ENCODE peak calls at places on chromosomes 1 and 21, in eight cellular contexts. J, I, H, C, D, L, Q and O are unnamed samples.

GRCh38 chr1:30757196-30757949 is at the start of gene LAPTM5:
- DNase-seq in Q (peak; percentile 70), C (no peak), D (peak; percentile 72), H (peak; percentile 51), I (no peak), J (peak; percentile 90), L (no peak), O (peak; percentile 48)

GRCh38 chr1:100538935-100539835 is 1.2 kb downstream of the GPR88 start:
- DNase-seq in I (no peak), Q (peak; percentile 13), C (peak; percentile 8), D (no peak), L (peak; percentile 59), H (no peak), J (peak; percentile 71), O (no peak)

GRCh38 chr1:202235856-202236837 is 42.5 kb downstream of the LGR6 start:
- DNase-seq in C (peak; percentile 100), Q (peak; percentile 53), D (peak; percentile 75), L (peak; percentile 59), I (peak; percentile 98), H (peak; percentile 88), J (peak; percentile 79), O (peak; percentile 96)

GRCh38 chr1:62912028-62912638 is 128.2 kb downstream of the ATG4C start:
- DNase-seq in D (no peak), H (peak; percentile 50), J (no peak), L (no peak), C (peak; percentile 30), I (peak; percentile 2), Q (no peak), O (no peak)

GRCh38 chr21:27817902-27818623 is 851.2 kb upstream of the ADAMTS5 start:
- DNase-seq in D (no peak), H (no peak), Q (no peak), I (no peak), J (no peak), L (no peak), C (no peak), O (no peak)

GRCh38 chr1:20375563-20375962 is 84.9 kb downstream of the VWA5B1 start:
- DNase-seq in J (no peak), H (peak; percentile 30), Q (no peak), C (no peak), L (no peak), I (no peak), D (no peak), O (peak; percentile 41)

GRCh38 chr1:150563340-150564038 is 14.3 kb downstream of the ADAMTSL4 start:
- DNase-seq in L (no peak), I (no peak), Q (peak; percentile 46), J (peak; percentile 88), C (no peak), H (peak; percentile 76), D (peak; percentile 79), O (no peak)

GRCh38 chr1:10941891-10942541 is 70.4 kb upstream of the TARDBP start:
- DNase-seq in Q (peak; percentile 49), C (peak; percentile 68), D (peak; percentile 70), I (peak; percentile 71), L (peak; percentile 78), J (peak; percentile 80), H (peak; percentile 48), O (no peak)

GRCh38 chr1:112380356-112380755 is 15.7 kb upstream of the CTTNBP2NL start:
- DNase-seq in J (no peak), Q (no peak), D (no peak), C (no peak), L (no peak), H (no peak), I (no peak), O (no peak)

GRCh38 chr1:181166377-181167196 is 78.1 kb downstream of the IER5 start:
- DNase-seq in Q (peak; percentile 55), J (no peak), H (peak; percentile 84), I (peak; percentile 72), L (peak; percentile 58), C (peak; percentile 85), D (peak; percentile 74), O (no peak)

GRCh38 chr1:17886838-17887441 is 131.8 kb downstream of the ACTL8 start:
- DNase-seq in C (no peak), J (peak; percentile 46), I (no peak), H (no peak), Q (no peak), L (no peak), D (no peak), O (no peak)

GRCh38 chr1:179269071-179269470 is 24.5 kb upstream of the SOAT1 start:
- DNase-seq in D (no peak), H (no peak), J (no peak), I (no peak), Q (no peak), C (no peak), L (no peak), O (no peak)

GRCh38 chr1:51093566-51093965 is 8.5 kb upstream of the C1orf185 start:
- DNase-seq in Q (no peak), J (no peak), H (peak; percentile 25), L (no peak), C (no peak), I (no peak), D (no peak), O (no peak)

GRCh38 chr1:51086496-51087271 is 15.3 kb upstream of the C1orf185 start:
- DNase-seq in C (no peak), D (no peak), H (no peak), J (no peak), L (no peak), I (no peak), Q (no peak), O (no peak)

GRCh38 chr1:51088474-51088873 is 13.6 kb upstream of the C1orf185 start:
- DNase-seq in H (peak; percentile 41), D (no peak), C (peak; percentile 13), I (no peak), J (no peak), L (no peak), Q (no peak), O (no peak)
- TF ChIP-seq CTCF in H (peak; percentile 36), D (no peak), C (peak; percentile 26), I (peak; percentile 15), J (no peak), L (no peak), Q (no peak), O (peak; percentile 61)

DNA sequence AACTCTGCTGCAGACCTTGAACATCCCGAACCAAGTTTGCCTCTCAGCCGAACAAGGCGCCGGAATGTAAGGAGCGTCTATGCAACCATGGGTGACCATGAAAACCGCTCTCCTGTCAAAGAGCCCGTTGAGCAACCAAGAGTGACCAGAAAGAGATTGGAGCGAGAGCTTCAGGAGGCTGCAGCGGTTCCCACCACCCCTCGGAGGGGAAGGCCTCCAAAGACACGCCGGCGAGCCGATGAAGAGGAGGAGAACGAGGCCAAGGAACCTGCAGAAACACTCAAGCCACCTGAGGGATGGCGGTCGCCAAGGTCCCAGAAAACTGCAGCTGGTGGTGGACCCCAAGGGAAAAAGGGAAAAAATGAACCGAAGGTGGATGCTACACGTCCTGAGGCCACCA is 44.0 kb downstream of the ZBTB17 start:
- DNase-seq in Q (no peak), I (no peak), J (peak; percentile 41), H (no peak), D (no peak), L (peak; percentile 33), C (no peak), O (no peak)
- TF ChIP-seq CTCF in Q (no peak), I (no peak), J (no peak), H (no peak), D (no peak), L (no peak), C (no peak), O (no peak)

GRCh38 chr1:8862528-8862927 is 16.0 kb downstream of the ENO1 start:
- DNase-seq in J (no peak), Q (peak; percentile 19), D (no peak), L (no peak), H (no peak), I (no peak), C (no peak), O (no peak)
- TF ChIP-seq CTCF in J (peak; percentile 45), Q (peak; percentile 59), D (peak; percentile 37), L (no peak), H (peak; percentile 69), I (peak; percentile 48), C (peak; percentile 66), O (peak; percentile 82)

DNA sequence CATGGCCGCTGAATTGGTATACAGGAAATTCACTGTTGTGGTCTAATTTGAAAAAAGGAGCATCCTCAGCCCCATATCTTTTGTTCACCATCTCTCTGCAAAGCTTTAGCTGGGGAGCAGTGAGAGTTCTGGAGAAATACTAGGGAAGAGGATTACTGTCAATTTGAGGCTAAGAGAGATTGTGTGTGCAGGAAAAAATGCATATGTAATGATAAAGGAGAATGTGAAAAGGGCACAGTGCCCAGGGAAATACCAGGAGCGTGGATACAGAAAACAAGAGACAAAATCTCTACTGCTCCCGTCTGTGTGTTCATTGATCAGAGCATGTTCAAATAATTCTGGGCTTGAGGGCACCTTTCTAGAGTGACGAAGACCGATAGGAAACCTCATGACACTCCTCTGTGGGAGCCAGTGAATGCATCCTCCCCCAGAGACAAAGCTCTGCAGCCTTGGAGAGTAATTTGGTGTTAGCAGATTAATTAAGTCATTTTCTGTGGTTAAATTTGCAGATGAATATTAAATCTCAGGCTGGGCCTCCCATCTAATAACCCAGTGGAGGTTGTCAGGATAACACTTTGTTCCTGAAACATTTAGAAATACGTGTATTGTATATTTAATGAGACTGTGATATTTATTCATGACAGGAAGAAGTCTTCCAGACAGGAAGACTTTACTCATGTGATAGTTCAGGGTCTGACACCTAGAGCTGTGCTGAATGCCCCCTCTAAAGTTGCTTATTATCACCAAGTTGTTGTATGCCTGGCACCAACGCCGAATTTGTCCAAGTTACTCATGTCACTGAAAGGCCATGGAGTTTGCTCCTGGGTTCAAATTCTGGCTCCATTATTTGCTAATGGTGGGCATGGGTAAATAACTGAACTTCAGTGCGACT is 287.3 kb upstream of the SGIP1 start:
- DNase-seq in L (no peak), D (no peak), I (no peak), Q (no peak), C (no peak), H (no peak), J (no peak), O (no peak)
- TF ChIP-seq CTCF in L (no peak), D (no peak), I (no peak), Q (no peak), C (no peak), H (no peak), J (no peak), O (no peak)